ENCODE peak calls at places on chromosomes 11 and 22, in seven cellular contexts. R is effector CD4-positive, alpha-beta T cell; Q is GF-D8; M is activated CD4-positive, CD25-positive, alpha-beta regulatory T cell; O is NCI-H2029; E is cardiac septum; C is NCI-H82. I is an unnamed sample.

GRCh38 chr11:76808158-76808557 is 25.0 kb downstream of the TSKU start:
- DNase-seq in C (no peak), E (peak), R (no peak), O (no peak), M (no peak), Q (no peak), I (no peak)

GRCh38 chr11:47330002-47330911 is 22.2 kb downstream of the MYBPC3 start:
- DNase-seq in Q (no peak), O (no peak), C (peak), M (no peak), E (no peak), R (no peak), I (no peak)

GRCh38 chr11:13486926-13487660 is 8.7 kb downstream of the PTH start:
- DNase-seq in E (peak), R (peak), M (peak), Q (no peak), O (peak), C (peak), I (peak)

GRCh38 chr11:85316967-85317366 is 310.2 kb downstream of the DLG2 start:
- DNase-seq in O (peak), R (no peak), C (no peak), Q (peak), E (no peak), M (no peak), I (no peak)

GRCh38 chr11:57568330-57568766 is 876 bp upstream of the UBE2L6 start:
- DNase-seq in Q (no peak), O (peak), M (peak), E (no peak), R (peak), C (peak), I (peak)

GRCh38 chr11:20303451-20303965 is 60.0 kb upstream of the HTATIP2 start:
- DNase-seq in O (no peak), M (no peak), E (no peak), Q (no peak), R (no peak), C (peak), I (no peak)

GRCh38 chr11:100831929-100832480 is 144.9 kb downstream of the ARHGAP42 start:
- DNase-seq in R (no peak), M (no peak), E (no peak), Q (no peak), C (no peak), O (no peak), I (no peak)

GRCh38 chr22:35914665-35915476 is 113.8 kb downstream of the RBFOX2 start:
- DNase-seq in C (peak), E (no peak), O (peak), Q (no peak), R (no peak), M (no peak), I (no peak)

GRCh38 chr11:1129143-1129665 is 28.5 kb upstream of the MUC5AC start:
- DNase-seq in O (no peak), E (peak), M (no peak), C (no peak), R (no peak), Q (no peak), I (no peak)

GRCh38 chr22:45376009-45376408 is 37.4 kb downstream of the SMC1B start:
- DNase-seq in Q (no peak), M (no peak), R (no peak), E (no peak), O (no peak), C (no peak), I (no peak)